ENCODE peak calls at places on chromosomes 7 and 10, in nine cellular contexts. C, L, Q, N, W, I, E, R and Y are unnamed samples.

GRCh38 chr7:24587853-24588252 is 14.6 kb downstream of the PALS2 start:
- DNase-seq in C (no peak), L (peak; percentile 47), Q (no peak), N (no peak), W (no peak), I (no peak), E (no peak), R (no peak), Y (no peak)

GRCh38 chr7:134420509-134421125 is 38.3 kb downstream of the AKR1B1 start:
- DNase-seq in C (no peak), L (no peak), Q (no peak), N (peak; percentile 36), W (peak; percentile 55), I (peak; percentile 74), E (peak; percentile 69), R (peak; percentile 38), Y (no peak)

GRCh38 chr10:1559731-1560130 is 177.6 kb downstream of the ADARB2 start:
- DNase-seq in C (peak; percentile 58), L (no peak), Q (no peak), N (no peak), W (no peak), I (no peak), E (no peak), R (no peak), Y (no peak)

GRCh38 chr10:127921751-127922140 is 14.8 kb downstream of the PTPRE start:
- DNase-seq in C (no peak), L (no peak), Q (no peak), N (no peak), W (no peak), I (no peak), E (no peak), R (no peak), Y (no peak)

GRCh38 chr10:128932071-128932820 is 534.8 kb upstream of the MGMT start:
- DNase-seq in C (no peak), L (no peak), Q (no peak), N (no peak), W (no peak), I (no peak), E (no peak), R (no peak), Y (no peak)

GRCh38 chr7:140506788-140507464 is 27.6 kb upstream of the MKRN1 start:
- DNase-seq in C (no peak), L (peak; percentile 77), Q (peak; percentile 64), N (no peak), W (peak; percentile 53), I (peak; percentile 71), E (peak; percentile 41), R (peak; percentile 71), Y (no peak)

GRCh38 chr10:43136995-43137700 is 1.1 kb upstream of the CSGALNACT2 start:
- DNase-seq in C (peak; percentile 86), L (no peak), Q (no peak), N (peak; percentile 71), W (no peak), I (no peak), E (no peak), R (no peak), Y (no peak)

GRCh38 chr7:15007507-15007906 is 105.0 kb upstream of the DGKB start:
- DNase-seq in C (no peak), L (no peak), Q (no peak), N (no peak), W (peak; percentile 12), I (peak; percentile 26), E (peak; percentile 7), R (no peak), Y (no peak)

GRCh38 chr7:5065107-5065407 is 19.4 kb downstream of the RBAK start:
- DNase-seq in C (no peak), L (no peak), Q (no peak), N (no peak), W (no peak), I (no peak), E (no peak), R (no peak), Y (no peak)

GRCh38 chr7:5070206-5070605 is 24.5 kb downstream of the RBAK start:
- DNase-seq in C (no peak), L (no peak), Q (no peak), N (no peak), W (no peak), I (no peak), E (no peak), R (no peak), Y (no peak)

GRCh38 chr7:5063698-5064097 is 18.0 kb downstream of the RBAK start:
- DNase-seq in C (no peak), L (no peak), Q (no peak), N (no peak), W (no peak), I (no peak), E (no peak), R (no peak), Y (no peak)

GRCh38 chr7:5064391-5065106 is 18.9 kb downstream of the RBAK start:
- DNase-seq in C (no peak), L (no peak), Q (no peak), N (no peak), W (no peak), I (no peak), E (no peak), R (no peak), Y (no peak)
- H3K4me3 ChIP-seq in C (no peak overlapping the region), L (no peak overlapping the region), Q (no peak overlapping the region), N (no peak overlapping the region), W (no peak overlapping the region), I (peak overlapping the region; percentile 12), E (no peak overlapping the region), R (no peak overlapping the region), Y (no peak overlapping the region)

DNA sequence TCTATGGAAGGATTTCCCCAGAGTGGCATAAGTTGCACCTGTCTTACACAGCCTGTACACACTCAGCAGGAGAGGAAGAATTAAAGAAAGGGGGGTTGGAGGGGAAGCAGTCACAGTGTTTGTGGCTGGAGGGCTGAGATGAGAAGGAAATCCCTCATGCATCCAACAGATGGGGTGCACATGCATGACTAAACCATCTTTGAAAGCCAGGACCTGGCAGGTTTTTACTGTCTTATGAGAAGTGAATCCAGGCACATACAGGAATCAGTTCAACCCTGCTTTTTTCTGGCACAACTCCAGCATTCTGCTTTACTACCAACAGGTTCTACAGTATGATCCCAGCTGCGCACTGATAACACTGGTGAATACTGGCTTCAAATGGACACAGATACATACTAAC is 107.7 kb downstream of the CACNA2D1 start:
- DNase-seq in C (no peak), L (no peak), Q (no peak), N (peak; percentile 13), W (peak; percentile 4), I (peak; percentile 26), E (peak; percentile 19), R (no peak), Y (no peak)
- TF ChIP-seq CTCF in C (no peak), L (no peak), Q (no peak), N (no peak), W (peak; percentile 4), I (no peak), E (no peak), R (no peak), Y (no peak)

GRCh38 chr10:50604049-50604640 is 19.6 kb downstream of the SGMS1 start:
- DNase-seq in C (no peak), L (no peak), Q (no peak), N (peak; percentile 21), W (no peak), I (no peak), E (no peak), R (no peak), Y (no peak)

GRCh38 chr10:50600286-50600685 is 23.5 kb downstream of the SGMS1 start:
- DNase-seq in C (no peak), L (no peak), Q (no peak), N (no peak), W (no peak), I (no peak), E (peak; percentile 37), R (no peak), Y (no peak)

GRCh38 chr10:50600831-50601466 is 22.8 kb downstream of the SGMS1 start:
- DNase-seq in C (no peak), L (no peak), Q (no peak), N (no peak), W (no peak), I (no peak), E (no peak), R (no peak), Y (no peak)

GRCh38 chr10:50603151-50603850 is 20.5 kb downstream of the SGMS1 start:
- DNase-seq in C (no peak), L (no peak), Q (no peak), N (no peak), W (no peak), I (no peak), E (no peak), R (no peak), Y (no peak)

DNA sequence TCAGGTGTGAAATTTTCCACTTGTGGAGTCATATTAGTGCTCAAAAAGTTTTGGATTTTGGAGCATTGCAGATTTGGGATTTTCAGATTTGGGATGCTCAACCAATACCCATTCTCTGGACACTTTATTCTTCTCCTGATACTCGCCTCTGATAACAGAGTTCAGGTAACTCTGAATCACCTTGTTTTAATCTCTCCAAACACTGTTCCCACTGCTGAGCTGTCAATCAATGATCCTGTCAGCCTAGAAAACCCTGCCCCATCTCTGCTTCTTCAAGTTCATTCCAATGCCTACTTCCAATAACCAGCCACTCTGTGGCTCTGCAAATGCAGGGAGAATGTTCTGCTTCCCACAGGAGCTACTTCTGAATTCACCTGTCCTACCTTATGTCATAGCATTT is 21.8 kb downstream of the SGMS1 start:
- DNase-seq in C (no peak), L (no peak), Q (no peak), N (no peak), W (no peak), I (no peak), E (no peak), R (no peak), Y (no peak)
- H3K4me1 ChIP-seq in C (peaks cover 26% of the 10 kb centered on the region), L (peaks cover 40% of the 10 kb centered on the region), Q (no peaks in the 10 kb centered on the region), N (peaks cover 39% of the 10 kb centered on the region), W (peaks cover 59% of the 10 kb centered on the region), I (peaks cover 59% of the 10 kb centered on the region), E (peaks cover 98% of the 10 kb centered on the region), R (peaks cover 70% of the 10 kb centered on the region), Y (peaks cover 23% of the 10 kb centered on the region)

GRCh38 chr10:114821915-114822770 is 563 bp downstream of the FHIP2A start:
- DNase-seq in C (peak; percentile 88), L (peak; percentile 58), Q (peak; percentile 27), N (peak; percentile 22), W (peak; percentile 43), I (peak; percentile 32), E (peak; percentile 35), R (peak; percentile 18), Y (peak; percentile 39)

GRCh38 chr10:114824396-114824795 is 2.8 kb downstream of the FHIP2A start:
- DNase-seq in C (no peak), L (no peak), Q (no peak), N (no peak), W (no peak), I (no peak), E (no peak), R (no peak), Y (no peak)

GRCh38 chr10:114829160-114829909 is 7.8 kb downstream of the FHIP2A start:
- DNase-seq in C (no peak), L (no peak), Q (no peak), N (no peak), W (no peak), I (no peak), E (no peak), R (no peak), Y (no peak)

GRCh38 chr10:114822771-114823463 is 1.3 kb downstream of the FHIP2A start:
- DNase-seq in C (no peak), L (no peak), Q (no peak), N (no peak), W (peak; percentile 54), I (peak; percentile 16), E (no peak), R (no peak), Y (no peak)

DNA sequence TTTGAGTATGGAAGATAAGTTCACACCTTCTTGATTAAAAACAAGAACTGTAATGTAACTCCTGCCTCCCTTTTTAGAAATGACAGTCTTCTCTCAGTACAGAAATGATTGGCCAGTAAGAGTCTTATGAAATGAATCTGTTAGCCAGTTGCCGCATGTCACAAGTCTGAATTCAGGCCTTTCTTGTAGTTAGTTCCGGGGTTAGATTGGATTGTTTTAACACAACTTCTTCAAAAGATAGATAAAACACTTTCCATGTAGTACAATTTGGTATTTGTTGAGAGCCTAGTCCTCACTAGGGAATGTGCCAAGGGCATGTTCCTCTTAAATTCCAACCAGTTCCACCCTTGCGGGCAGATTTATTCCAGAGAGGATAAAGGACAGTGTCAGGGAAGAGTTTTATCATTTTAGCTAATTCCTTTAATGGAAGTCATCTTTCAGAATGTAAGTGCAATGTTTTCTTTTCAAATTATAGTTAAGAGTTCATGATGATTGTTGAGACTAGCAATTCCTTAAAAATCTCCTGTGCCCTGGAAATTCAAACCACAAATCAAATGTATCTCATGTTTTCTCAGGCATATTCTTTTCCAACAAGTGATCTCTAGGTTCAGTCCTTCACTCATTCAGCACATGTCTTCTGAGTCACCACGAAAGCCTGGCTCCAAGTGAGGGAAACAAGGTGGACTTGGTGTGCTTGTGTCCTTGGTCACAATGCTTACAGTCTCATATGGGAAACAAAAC is 4.1 kb downstream of the FHIP2A start:
- DNase-seq in C (no peak), L (no peak), Q (no peak), N (peak; percentile 47), W (peak; percentile 62), I (peak; percentile 11), E (peak; percentile 23), R (no peak), Y (no peak)
- H3K4me3 ChIP-seq in C (no peak overlapping the region), L (peak overlapping the region; percentile 93), Q (peak overlapping the region; percentile 2), N (no peak overlapping the region), W (no peak overlapping the region), I (no peak overlapping the region), E (no peak overlapping the region), R (no peak overlapping the region), Y (no peak overlapping the region)